ENCODE peak calls at places on chromosomes 7 and 10, in nine cellular contexts. F, H, Z, O, C, J, P, E and M are unnamed samples.

GRCh38 chr10:86592413-86592812 is 61.9 kb upstream of the OPN4 start:
- DNase-seq in F (no peak), H (no peak), Z (no peak), O (no peak), C (no peak), J (peak), P (no peak), E (no peak), M (no peak)

GRCh38 chr7:35993113-35993512 is 159.9 kb upstream of the EEPD1 start:
- DNase-seq in F (no peak), H (peak), Z (no peak), O (no peak), C (no peak), J (no peak), P (no peak), E (no peak), M (no peak)

GRCh38 chr7:139623518-139623917 is 100.0 kb downstream of the CLEC2L start:
- DNase-seq in F (no peak), H (peak), Z (peak), O (no peak), C (peak), J (no peak), P (no peak), E (no peak), M (no peak)

GRCh38 chr7:28813238-28813962 is 144.7 kb downstream of the TRIL start:
- DNase-seq in F (peak), H (no peak), Z (no peak), O (no peak), C (peak), J (no peak), P (no peak), E (no peak), M (no peak)

GRCh38 chr7:115561341-115562110 is 469.0 kb downstream of the TFEC start:
- DNase-seq in F (no peak), H (peak), Z (no peak), O (no peak), C (peak), J (no peak), P (no peak), E (no peak), M (no peak)

GRCh38 chr10:87960230-87960629 is 96.8 kb downstream of the PTEN start:
- DNase-seq in F (no peak), H (peak), Z (no peak), O (no peak), C (no peak), J (no peak), P (no peak), E (no peak), M (no peak)

GRCh38 chr7:21949522-21949921 is 3.8 kb upstream of the CDCA7L start:
- DNase-seq in F (no peak), H (no peak), Z (no peak), O (no peak), C (no peak), J (no peak), P (no peak), E (no peak), M (no peak)

GRCh38 chr10:1551636-1552338 is 185.5 kb downstream of the ADARB2 start:
- DNase-seq in F (no peak), H (no peak), Z (peak), O (no peak), C (no peak), J (no peak), P (no peak), E (no peak), M (no peak)

GRCh38 chr7:12570529-12571461 is at the start of gene SCIN:
- DNase-seq in F (peak), H (peak), Z (peak), O (no peak), C (peak), J (peak), P (peak), E (peak), M (no peak)

GRCh38 chr7:143214789-143215679 is 6.8 kb upstream of the TAS2R40 start:
- DNase-seq in F (no peak), H (peak), Z (no peak), O (no peak), C (peak), J (peak), P (peak), E (peak), M (peak)

GRCh38 chr10:11647676-11648075 is 36.2 kb upstream of the USP6NL start:
- DNase-seq in F (no peak), H (peak), Z (no peak), O (no peak), C (peak), J (no peak), P (no peak), E (no peak), M (no peak)

GRCh38 chr10:46222364-46222935 is 64.3 kb upstream of the ANTXRL start:
- DNase-seq in F (no peak), H (peak), Z (no peak), O (no peak), C (peak), J (no peak), P (no peak), E (no peak), M (no peak)

GRCh38 chr7:121797283-121798037 is 75.5 kb upstream of the PTPRZ1 start:
- DNase-seq in F (no peak), H (peak), Z (no peak), O (no peak), C (peak), J (no peak), P (no peak), E (no peak), M (peak)

GRCh38 chr7:148264933-148265557 is 325.5 kb upstream of the C7orf33 start:
- DNase-seq in F (no peak), H (peak), Z (no peak), O (no peak), C (peak), J (peak), P (no peak), E (peak), M (no peak)

GRCh38 chr7:151572136-151572535 is 52.4 kb upstream of the RHEB start:
- DNase-seq in F (no peak), H (no peak), Z (no peak), O (no peak), C (no peak), J (no peak), P (no peak), E (no peak), M (no peak)

GRCh38 chr10:70715853-70716795 is 43.8 kb downstream of the ADAMTS14 start:
- DNase-seq in F (no peak), H (peak), Z (no peak), O (no peak), C (peak), J (peak), P (no peak), E (no peak), M (no peak)

GRCh38 chr7:139181404-139181803 is 49.6 kb upstream of the UBN2 start:
- DNase-seq in F (no peak), H (peak), Z (no peak), O (no peak), C (no peak), J (no peak), P (no peak), E (no peak), M (no peak)

GRCh38 chr7:31957090-31957720 is 113.0 kb downstream of the PDE1C start:
- DNase-seq in F (no peak), H (peak), Z (no peak), O (no peak), C (peak), J (no peak), P (no peak), E (no peak), M (no peak)

GRCh38 chr10:34553753-34554152 is 261.3 kb downstream of the PARD3 start:
- DNase-seq in F (no peak), H (no peak), Z (no peak), O (no peak), C (no peak), J (no peak), P (no peak), E (no peak), M (no peak)

GRCh38 chr7:101217388-101218235 is at the start of the genes PLOD3 and ZNHIT1:
- DNase-seq in F (peak), H (peak), Z (peak), O (peak), C (peak), J (peak), P (peak), E (peak), M (peak)

GRCh38 chr7:92717982-92718716 is 118.2 kb downstream of the CDK6 start:
- DNase-seq in F (peak), H (peak), Z (peak), O (no peak), C (peak), J (no peak), P (peak), E (peak), M (no peak)

GRCh38 chr10:85510682-85511081 is 855.9 kb downstream of the GRID1 start:
- DNase-seq in F (no peak), H (no peak), Z (no peak), O (no peak), C (no peak), J (no peak), P (no peak), E (no peak), M (no peak)

GRCh38 chr10:24209946-24210491 is 1.1 kb downstream of the KIAA1217 start:
- DNase-seq in F (no peak), H (peak), Z (no peak), O (no peak), C (peak), J (no peak), P (no peak), E (peak), M (peak)

GRCh38 chr7:90298145-90299038 is 22.7 kb downstream of the FAM237B start:
- DNase-seq in F (no peak), H (peak), Z (no peak), O (no peak), C (peak), J (no peak), P (no peak), E (peak), M (peak)